ENCODE peak calls at places on chromosomes 2 and 18, in six cellular contexts. P, M, J, U, C and D are unnamed samples.

GRCh38 chr18:43919565-43919964 is 642.3 kb upstream of the SYT4 start:
- DNase-seq in P (no peak), M (no peak), J (no peak), U (no peak), C (peak; percentile 98), D (no peak)

GRCh38 chr2:233519787-233520611 is 46.6 kb downstream of the USP40 start:
- DNase-seq in P (no peak), M (no peak), J (no peak), U (no peak), C (no peak), D (no peak)

GRCh38 chr2:45483997-45484396 is 127.1 kb downstream of the SRBD1 start:
- DNase-seq in P (no peak), M (no peak), J (no peak), U (no peak), C (no peak), D (no peak)

GRCh38 chr2:217438821-217439220 is 564.0 kb downstream of the TNS1 start:
- DNase-seq in P (no peak), M (no peak), J (no peak), U (no peak), C (no peak), D (no peak)

GRCh38 chr18:7452331-7452730 is 114.8 kb upstream of the PTPRM start:
- DNase-seq in P (no peak), M (peak; percentile 9), J (no peak), U (no peak), C (no peak), D (no peak)

GRCh38 chr2:216283038-216283900 is 89.0 kb downstream of the MARCHF4 start:
- DNase-seq in P (no peak), M (peak; percentile 35), J (no peak), U (no peak), C (no peak), D (no peak)

GRCh38 chr2:83991992-83992391 is 467.1 kb downstream of the SUCLG1 start:
- DNase-seq in P (no peak), M (no peak), J (no peak), U (no peak), C (no peak), D (no peak)

GRCh38 chr18:36580874-36581750 is 247.7 kb downstream of the TPGS2 start:
- DNase-seq in P (no peak), M (no peak), J (no peak), U (no peak), C (no peak), D (no peak)